ENCODE peak calls at places on chromosomes 12 and 14, in eight cellular contexts. K, U, G, X, Y, L, H and F are unnamed samples.

GRCh38 chr12:96194901-96195844 is 998 bp downstream of the ELK3 start:
- DNase-seq in K (peak), U (peak), G (peak), X (peak), Y (peak), L (peak), H (peak), F (peak)

GRCh38 chr12:26031814-26032213 is 73.3 kb downstream of the RASSF8 start:
- DNase-seq in K (no peak), U (no peak), G (no peak), X (no peak), Y (no peak), L (no peak), H (no peak), F (no peak)

GRCh38 chr12:51244269-51244668 is 5.6 kb downstream of the DAZAP2 start:
- DNase-seq in K (no peak), U (no peak), G (no peak), X (no peak), Y (no peak), L (no peak), H (no peak), F (no peak)

GRCh38 chr12:6375269-6376078 is at the start of gene SCNN1A:
- DNase-seq in K (no peak), U (no peak), G (peak), X (no peak), Y (no peak), L (no peak), H (no peak), F (no peak)

GRCh38 chr12:58346032-58346632 is 404.8 kb downstream of the ATP23 start:
- DNase-seq in K (no peak), U (peak), G (no peak), X (peak), Y (no peak), L (peak), H (no peak), F (peak)

GRCh38 chr12:56657416-56658379 is 11.9 kb upstream of the ATP5F1B start:
- DNase-seq in K (no peak), U (peak), G (no peak), X (no peak), Y (peak), L (no peak), H (peak), F (no peak)

GRCh38 chr12:52020539-52021336 is 14.0 kb downstream of the TAMALIN start:
- DNase-seq in K (peak), U (peak), G (peak), X (peak), Y (peak), L (peak), H (peak), F (peak)

GRCh38 chr12:99618657-99619056 is 28.9 kb upstream of the GARIN6 start:
- DNase-seq in K (no peak), U (no peak), G (no peak), X (no peak), Y (no peak), L (no peak), H (no peak), F (no peak)

GRCh38 chr14:51430600-51430999 is 190.6 kb downstream of the TMX1 start:
- DNase-seq in K (no peak), U (no peak), G (no peak), X (no peak), Y (no peak), L (no peak), H (no peak), F (no peak)

GRCh38 chr12:11576104-11576503 is 73.4 kb upstream of the ETV6 start:
- DNase-seq in K (peak), U (no peak), G (no peak), X (no peak), Y (peak), L (no peak), H (peak), F (no peak)

GRCh38 chr12:60072911-60073310 is 477.1 kb downstream of the SLC16A7 start:
- DNase-seq in K (no peak), U (no peak), G (no peak), X (no peak), Y (no peak), L (no peak), H (no peak), F (no peak)

GRCh38 chr12:31868980-31869379 is 90.2 kb upstream of the RESF1 start:
- DNase-seq in K (no peak), U (no peak), G (no peak), X (peak), Y (no peak), L (no peak), H (no peak), F (no peak)

GRCh38 chr12:8081228-8081920 is 700 bp upstream of the NECAP1 start:
- DNase-seq in K (peak), U (no peak), G (no peak), X (peak), Y (peak), L (no peak), H (peak), F (no peak)

GRCh38 chr14:104749958-104750529 is 2.9 kb upstream of the SIVA1 start:
- DNase-seq in K (no peak), U (no peak), G (no peak), X (no peak), Y (no peak), L (no peak), H (no peak), F (no peak)

GRCh38 chr14:101767618-101768362 is 6.3 kb downstream of the PPP2R5C start:
- DNase-seq in K (no peak), U (no peak), G (no peak), X (no peak), Y (no peak), L (no peak), H (no peak), F (no peak)

GRCh38 chr14:95068091-95068490 is 89.2 kb downstream of the DICER1 start:
- DNase-seq in K (no peak), U (no peak), G (no peak), X (no peak), Y (no peak), L (no peak), H (no peak), F (no peak)